ENCODE peak calls at places on chromosome 11, in four cellular contexts. One of them, this sample, is unnamed.

GRCh38 chr11:19307498-19307897 is 66.8 kb upstream of the E2F8 start:
- DNase-seq in PC-3: no peak
- DNase-seq in GM23338: peak; percentile 42
- DNase-seq in fibroblast of lung: no peak
- DNase-seq in this sample: no peak

GRCh38 chr11:25981998-25982397 is 349.9 kb upstream of the ANO3 start:
- DNase-seq in PC-3: peak; percentile 68
- DNase-seq in GM23338: peak; percentile 75
- DNase-seq in fibroblast of lung: peak; percentile 92
- DNase-seq in this sample: no peak

GRCh38 chr11:58525037-58525614 is 17.2 kb upstream of the OR5B21 start:
- DNase-seq in PC-3: no peak
- DNase-seq in GM23338: no peak
- DNase-seq in fibroblast of lung: peak; percentile 4
- DNase-seq in this sample: no peak

GRCh38 chr11:128948583-128948982 is 5.9 kb upstream of the TP53AIP1 start:
- DNase-seq in PC-3: peak; percentile 16
- DNase-seq in GM23338: peak; percentile 61
- DNase-seq in fibroblast of lung: no peak
- DNase-seq in this sample: no peak

GRCh38 chr11:44351898-44352498 is 42.1 kb upstream of the ALX4 start:
- DNase-seq in PC-3: no peak
- DNase-seq in GM23338: peak; percentile 58
- DNase-seq in fibroblast of lung: peak; percentile 1
- DNase-seq in this sample: no peak

GRCh38 chr11:66840317-66841091 is 2.7 kb upstream of the RCE1 start:
- DNase-seq in PC-3: no peak
- DNase-seq in GM23338: no peak
- DNase-seq in fibroblast of lung: no peak
- DNase-seq in this sample: no peak

GRCh38 chr11:75583710-75584658 is 21.9 kb downstream of the SERPINH1 start:
- DNase-seq in PC-3: no peak
- DNase-seq in GM23338: peak; percentile 82
- DNase-seq in fibroblast of lung: peak; percentile 78
- DNase-seq in this sample: no peak

GRCh38 chr11:70456921-70457532 is 58.7 kb downstream of the CTTN start:
- DNase-seq in PC-3: peak; percentile 26
- DNase-seq in GM23338: no peak
- DNase-seq in fibroblast of lung: peak; percentile 14
- DNase-seq in this sample: no peak

GRCh38 chr11:122494171-122494570 is 161.4 kb upstream of the UBASH3B start:
- DNase-seq in PC-3: peak; percentile 51
- DNase-seq in GM23338: no peak
- DNase-seq in fibroblast of lung: peak; percentile 53
- DNase-seq in this sample: peak; percentile 14

GRCh38 chr11:11898648-11899047 is 56.9 kb downstream of the USP47 start:
- DNase-seq in PC-3: peak; percentile 16
- DNase-seq in GM23338: no peak
- DNase-seq in fibroblast of lung: no peak
- DNase-seq in this sample: no peak

GRCh38 chr11:112478806-112479205 is 218.1 kb upstream of the PLET1 start:
- DNase-seq in PC-3: no peak
- DNase-seq in GM23338: no peak
- DNase-seq in fibroblast of lung: no peak
- DNase-seq in this sample: no peak

GRCh38 chr11:34147581-34147980 is 42.2 kb downstream of the NAT10 start:
- DNase-seq in PC-3: no peak
- DNase-seq in GM23338: no peak
- DNase-seq in fibroblast of lung: no peak
- DNase-seq in this sample: no peak

GRCh38 chr11:57530215-57530595 is 349 bp downstream of the TIMM10 start:
- DNase-seq in PC-3: no peak
- DNase-seq in GM23338: no peak
- DNase-seq in fibroblast of lung: no peak
- DNase-seq in this sample: no peak

GRCh38 chr11:14409891-14410290 is 50.9 kb upstream of the RRAS2 start:
- DNase-seq in PC-3: peak; percentile 57
- DNase-seq in GM23338: no peak
- DNase-seq in fibroblast of lung: no peak
- DNase-seq in this sample: no peak

GRCh38 chr11:76190376-76190775 is 15.9 kb downstream of the WNT11 start:
- DNase-seq in PC-3: no peak
- DNase-seq in GM23338: no peak
- DNase-seq in fibroblast of lung: peak; percentile 59
- DNase-seq in this sample: no peak

GRCh38 chr11:110467556-110467955 is 37.8 kb downstream of the FDX1 start:
- DNase-seq in PC-3: no peak
- DNase-seq in GM23338: peak; percentile 28
- DNase-seq in fibroblast of lung: no peak
- DNase-seq in this sample: no peak

GRCh38 chr11:98155696-98156095 is 865.1 kb upstream of the CNTN5 start:
- DNase-seq in PC-3: no peak
- DNase-seq in GM23338: no peak
- DNase-seq in fibroblast of lung: no peak
- DNase-seq in this sample: no peak

GRCh38 chr11:70220920-70221319 is 17.8 kb downstream of the FADD start:
- DNase-seq in PC-3: peak; percentile 31
- DNase-seq in GM23338: no peak
- DNase-seq in fibroblast of lung: no peak
- DNase-seq in this sample: no peak

GRCh38 chr11:27020736-27021135 is 19.9 kb upstream of the BBOX1 start:
- DNase-seq in PC-3: no peak
- DNase-seq in GM23338: no peak
- DNase-seq in fibroblast of lung: peak; percentile 33
- DNase-seq in this sample: no peak

GRCh38 chr11:69529001-69529400 is 47.5 kb downstream of the LINC01488 start:
- DNase-seq in PC-3: no peak
- DNase-seq in GM23338: no peak
- DNase-seq in fibroblast of lung: no peak
- DNase-seq in this sample: no peak

GRCh38 chr11:120883404-120884135 is 140.3 kb upstream of the TBCEL start:
- DNase-seq in PC-3: peak; percentile 57
- DNase-seq in GM23338: no peak
- DNase-seq in fibroblast of lung: peak; percentile 23
- DNase-seq in this sample: no peak

DNA sequence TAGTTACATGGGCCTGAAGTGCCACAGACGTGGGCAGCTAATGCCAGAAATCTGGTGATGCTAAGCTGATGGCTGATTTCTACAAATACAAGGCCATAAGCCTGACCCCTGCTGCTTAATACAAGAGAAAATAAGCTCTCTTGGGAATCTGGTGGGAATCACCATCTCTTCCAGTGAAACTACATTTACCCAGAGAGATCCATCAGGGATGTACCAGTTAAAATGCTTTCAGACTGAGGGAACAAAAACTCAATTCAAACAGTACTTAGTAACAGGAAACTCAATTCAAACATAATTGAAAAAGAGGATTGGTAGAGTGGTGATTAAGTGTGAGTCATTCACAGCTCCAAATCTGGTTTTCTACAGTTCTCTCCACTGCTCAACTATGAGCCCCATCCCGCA is 1.7 kb upstream of the CAVIN3 start:
- DNase-seq in PC-3: peak; percentile 37
- DNase-seq in GM23338: peak; percentile 18
- DNase-seq in fibroblast of lung: peak; percentile 61
- DNase-seq in this sample: no peak
- H3K27ac ChIP-seq in PC-3: peak overlapping the region; percentile 36
- H3K27ac ChIP-seq in GM23338: peak overlapping the region; percentile 79
- H3K27ac ChIP-seq in fibroblast of lung: peak overlapping the region; percentile 97
- H3K27ac ChIP-seq in this sample: peak overlapping the region; percentile 87

GRCh38 chr11:13110145-13110544 is 101.0 kb downstream of the RASSF10 start:
- DNase-seq in PC-3: peak; percentile 1
- DNase-seq in GM23338: no peak
- DNase-seq in fibroblast of lung: no peak
- DNase-seq in this sample: no peak
- H3K27ac ChIP-seq in PC-3: peak overlapping the region; percentile 67
- H3K27ac ChIP-seq in GM23338: no peak overlapping the region
- H3K27ac ChIP-seq in fibroblast of lung: no peak overlapping the region
- H3K27ac ChIP-seq in this sample: no peak overlapping the region

GRCh38 chr11:13343931-13344717 is 66.5 kb downstream of the BMAL1 start:
- DNase-seq in PC-3: peak; percentile 88
- DNase-seq in GM23338: peak; percentile 87
- DNase-seq in fibroblast of lung: peak; percentile 81
- DNase-seq in this sample: no peak
- H3K27ac ChIP-seq in PC-3: no peak overlapping the region
- H3K27ac ChIP-seq in GM23338: no peak overlapping the region
- H3K27ac ChIP-seq in fibroblast of lung: no peak overlapping the region
- H3K27ac ChIP-seq in this sample: no peak overlapping the region

GRCh38 chr11:65571940-65572339 is 398 bp upstream of the FAM89B start:
- DNase-seq in PC-3: peak; percentile 84
- DNase-seq in GM23338: peak; percentile 87
- DNase-seq in fibroblast of lung: peak; percentile 48
- DNase-seq in this sample: no peak

GRCh38 chr11:65571420-65571819 is 918 bp upstream of the FAM89B start:
- DNase-seq in PC-3: no peak
- DNase-seq in GM23338: no peak
- DNase-seq in fibroblast of lung: no peak
- DNase-seq in this sample: no peak

GRCh38 chr11:65573391-65574146 is 1.2 kb downstream of the FAM89B start:
- DNase-seq in PC-3: peak; percentile 44
- DNase-seq in GM23338: no peak
- DNase-seq in fibroblast of lung: no peak
- DNase-seq in this sample: no peak

GRCh38 chr11:65574147-65574962 is 1.5 kb upstream of the EHBP1L1 start:
- DNase-seq in PC-3: peak; percentile 98
- DNase-seq in GM23338: peak; percentile 92
- DNase-seq in fibroblast of lung: peak; percentile 95
- DNase-seq in this sample: no peak

DNA sequence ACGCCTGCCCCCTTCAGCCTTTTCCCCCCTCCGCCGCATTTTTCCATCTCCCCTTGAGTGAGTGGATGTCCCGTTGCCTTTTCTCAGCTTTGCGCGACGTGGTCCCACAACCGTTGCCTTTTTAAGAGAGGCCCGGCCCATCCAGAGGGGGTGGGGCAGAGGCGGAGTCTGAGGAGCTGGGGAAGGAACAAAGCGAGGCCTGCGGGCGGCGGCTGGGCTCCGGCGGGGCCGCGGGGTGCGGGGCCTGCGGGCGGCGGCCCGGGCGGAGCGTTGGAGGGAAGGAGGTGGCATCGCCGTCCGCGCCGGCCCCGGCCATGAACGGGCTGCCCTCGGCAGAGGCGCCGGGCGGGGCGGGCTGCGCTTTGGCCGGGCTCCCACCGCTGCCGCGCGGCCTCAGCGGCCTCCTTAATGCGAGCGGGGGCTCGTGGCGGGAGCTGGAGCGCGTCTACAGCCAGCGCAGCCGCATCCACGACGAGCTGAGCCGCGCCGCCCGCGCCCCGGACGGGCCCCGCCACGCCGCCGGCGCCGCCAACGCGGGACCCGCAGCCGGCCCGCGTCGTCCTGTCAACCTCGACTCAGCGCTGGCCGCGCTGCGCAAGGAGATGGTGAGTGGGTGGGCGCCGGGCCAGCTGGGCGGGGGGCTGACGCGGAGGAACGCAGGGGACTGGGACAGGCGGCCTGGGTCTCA is at the start of gene FAM89B:
- DNase-seq in PC-3: peak; percentile 92
- DNase-seq in GM23338: peak; percentile 91
- DNase-seq in fibroblast of lung: peak; percentile 84
- DNase-seq in this sample: no peak
- H3K27ac ChIP-seq in PC-3: no peak within 1 kb of the TSS
- H3K27ac ChIP-seq in GM23338: no peak within 1 kb of the TSS
- H3K27ac ChIP-seq in fibroblast of lung: peak within 1 kb of the TSS; percentile 47
- H3K27ac ChIP-seq in this sample: peak within 1 kb of the TSS; percentile 96

GRCh38 chr11:134751825-134752224 is 339.8 kb upstream of the B3GAT1 start:
- DNase-seq in PC-3: no peak
- DNase-seq in GM23338: no peak
- DNase-seq in fibroblast of lung: no peak
- DNase-seq in this sample: no peak

GRCh38 chr11:134751161-134751560 is 339.1 kb upstream of the B3GAT1 start:
- DNase-seq in PC-3: no peak
- DNase-seq in GM23338: no peak
- DNase-seq in fibroblast of lung: no peak
- DNase-seq in this sample: no peak

GRCh38 chr11:134753805-134754130 is 341.7 kb upstream of the B3GAT1 start:
- DNase-seq in PC-3: no peak
- DNase-seq in GM23338: no peak
- DNase-seq in fibroblast of lung: no peak
- DNase-seq in this sample: no peak

GRCh38 chr11:134752964-134753804 is 341.1 kb upstream of the B3GAT1 start:
- DNase-seq in PC-3: no peak
- DNase-seq in GM23338: no peak
- DNase-seq in fibroblast of lung: no peak
- DNase-seq in this sample: no peak

GRCh38 chr11:134752526-134752925 is 340.5 kb upstream of the B3GAT1 start:
- DNase-seq in PC-3: no peak
- DNase-seq in GM23338: no peak
- DNase-seq in fibroblast of lung: no peak
- DNase-seq in this sample: no peak
- H3K27ac ChIP-seq in PC-3: no peak overlapping the region
- H3K27ac ChIP-seq in GM23338: no peak overlapping the region
- H3K27ac ChIP-seq in fibroblast of lung: no peak overlapping the region
- H3K27ac ChIP-seq in this sample: no peak overlapping the region

GRCh38 chr11:17407575-17407974 is 19.1 kb upstream of the KCNJ11 start:
- DNase-seq in PC-3: no peak
- DNase-seq in GM23338: no peak
- DNase-seq in fibroblast of lung: no peak
- DNase-seq in this sample: no peak
- H3K27ac ChIP-seq in PC-3: no peak overlapping the region
- H3K27ac ChIP-seq in GM23338: no peak overlapping the region
- H3K27ac ChIP-seq in fibroblast of lung: no peak overlapping the region
- H3K27ac ChIP-seq in this sample: no peak overlapping the region